ENCODE peak calls at places on chromosomes 12 and 14, in nine cellular contexts. E, G, Q, U, I, Y, B, C and P are unnamed samples.

GRCh38 chr14:66507181-66507721 is 696 bp upstream of the GPHN start:
- DNase-seq in I (no peak), G (no peak), U (no peak), C (no peak), Y (no peak), E (no peak), B (peak), Q (no peak), P (no peak)

GRCh38 chr14:73786942-73787759 is 64.5 kb upstream of the PTGR2 start:
- DNase-seq in Y (peak), G (peak), I (peak), Q (peak), U (peak), B (no peak), E (no peak), C (peak), P (peak)

GRCh38 chr12:55839345-55840140 is 3.2 kb downstream of the MMP19 start:
- DNase-seq in G (no peak), Q (no peak), C (no peak), U (no peak), I (no peak), E (no peak), Y (no peak), B (no peak), P (no peak)

GRCh38 chr12:47779301-47779942 is 6.4 kb downstream of the SLC48A1 start:
- DNase-seq in B (peak), I (peak), G (peak), Y (peak), U (peak), C (peak), E (peak), Q (peak), P (peak)

GRCh38 chr12:130920711-130921381 is 32.9 kb upstream of the ADGRD1 start:
- DNase-seq in B (no peak), E (no peak), Q (no peak), I (peak), C (no peak), G (no peak), U (no peak), Y (no peak), P (no peak)

GRCh38 chr12:13197526-13198141 is 1.1 kb downstream of the EMP1 start:
- DNase-seq in Q (no peak), Y (no peak), E (no peak), U (no peak), C (no peak), G (no peak), I (no peak), B (no peak), P (no peak)

GRCh38 chr12:182381-182883 is 31.5 kb downstream of the SLC6A12 start:
- DNase-seq in B (no peak), I (no peak), E (no peak), Y (no peak), G (no peak), C (peak), U (no peak), Q (no peak), P (no peak)

GRCh38 chr14:55706341-55706684 is 126.3 kb downstream of the KTN1 start:
- DNase-seq in Q (no peak), Y (no peak), U (no peak), C (no peak), I (no peak), E (no peak), B (no peak), G (no peak), P (no peak)

GRCh38 chr12:132806857-132807256 is 21.8 kb downstream of the GOLGA3 start:
- DNase-seq in I (no peak), Y (peak), B (no peak), C (no peak), Q (peak), E (no peak), G (no peak), U (no peak), P (peak)

GRCh38 chr14:31020834-31021575 is 4.4 kb upstream of the AP4S1 start:
- DNase-seq in C (no peak), Y (no peak), B (no peak), E (no peak), U (no peak), Q (no peak), I (no peak), G (no peak), P (no peak)

GRCh38 chr12:92259852-92260251 is 114.2 kb upstream of the BTG1 start:
- DNase-seq in G (no peak), Q (no peak), Y (no peak), I (no peak), U (no peak), C (peak), E (no peak), B (no peak), P (no peak)

GRCh38 chr14:56666294-56666693 is 86.7 kb downstream of the TMEM260 start:
- DNase-seq in Y (no peak), Q (no peak), G (no peak), C (no peak), E (no peak), U (no peak), B (no peak), I (no peak), P (no peak)

GRCh38 chr12:131784909-131785762 is 43.1 kb upstream of the MMP17 start:
- DNase-seq in U (no peak), Y (no peak), E (no peak), B (no peak), I (no peak), G (no peak), C (no peak), Q (no peak), P (no peak)

GRCh38 chr12:107523760-107524558 is 161.6 kb upstream of the PWP1 start:
- DNase-seq in U (no peak), Y (no peak), B (peak), I (no peak), C (no peak), Q (no peak), G (no peak), E (no peak), P (no peak)